ENCODE peak calls at places on chromosomes 7 and 10, in ten cellular contexts. One of them, this sample, is unnamed.

GRCh38 chr10:49115015-49115795 is at the start of gene VSTM4:
- DNase-seq in HepG2: no peak
- DNase-seq in stomach: no peak
- DNase-seq in sigmoid colon: peak; percentile 80
- DNase-seq in transverse colon: no peak
- DNase-seq in K562: peak; percentile 54
- DNase-seq in H1: peak; percentile 68
- DNase-seq in GM12878: no peak
- DNase-seq in esophagus muscularis mucosa: no peak
- DNase-seq in endothelial cell of umbilical vein: peak; percentile 20
- DNase-seq in this sample: no peak

GRCh38 chr10:8424555-8425201 is 370.2 kb downstream of the GATA3 start:
- DNase-seq in sigmoid colon: no peak
- DNase-seq in H1: no peak
- DNase-seq in K562: no peak
- DNase-seq in esophagus muscularis mucosa: no peak
- DNase-seq in stomach: no peak
- DNase-seq in HepG2: no peak
- DNase-seq in endothelial cell of umbilical vein: no peak
- DNase-seq in GM12878: no peak
- DNase-seq in transverse colon: no peak
- DNase-seq in this sample: no peak

GRCh38 chr10:129911451-129912160 is 52.5 kb downstream of the EBF3 start:
- DNase-seq in endothelial cell of umbilical vein: no peak
- DNase-seq in H1: no peak
- DNase-seq in K562: no peak
- DNase-seq in stomach: no peak
- DNase-seq in esophagus muscularis mucosa: no peak
- DNase-seq in sigmoid colon: no peak
- DNase-seq in HepG2: no peak
- DNase-seq in GM12878: no peak
- DNase-seq in transverse colon: no peak
- DNase-seq in this sample: peak; percentile 70

GRCh38 chr7:5525271-5526189 is 101.9 kb upstream of the TNRC18 start:
- DNase-seq in esophagus muscularis mucosa: no peak
- DNase-seq in GM12878: peak; percentile 63
- DNase-seq in K562: peak; percentile 52
- DNase-seq in transverse colon: peak; percentile 66
- DNase-seq in HepG2: peak; percentile 39
- DNase-seq in H1: no peak
- DNase-seq in stomach: peak; percentile 40
- DNase-seq in endothelial cell of umbilical vein: peak; percentile 29
- DNase-seq in sigmoid colon: peak; percentile 82
- DNase-seq in this sample: no peak

GRCh38 chr10:100370561-100370975 is 23.5 kb downstream of the SCD start:
- DNase-seq in endothelial cell of umbilical vein: no peak
- DNase-seq in GM12878: no peak
- DNase-seq in K562: peak; percentile 53
- DNase-seq in sigmoid colon: no peak
- DNase-seq in esophagus muscularis mucosa: no peak
- DNase-seq in transverse colon: peak; percentile 52
- DNase-seq in H1: no peak
- DNase-seq in HepG2: peak; percentile 66
- DNase-seq in stomach: no peak
- DNase-seq in this sample: no peak

GRCh38 chr7:139753693-139754111 is 24.1 kb downstream of the HIPK2 start:
- DNase-seq in HepG2: no peak
- DNase-seq in transverse colon: peak; percentile 66
- DNase-seq in K562: no peak
- DNase-seq in esophagus muscularis mucosa: no peak
- DNase-seq in GM12878: no peak
- DNase-seq in stomach: no peak
- DNase-seq in endothelial cell of umbilical vein: no peak
- DNase-seq in H1: no peak
- DNase-seq in sigmoid colon: no peak
- DNase-seq in this sample: no peak

GRCh38 chr7:137890449-137890916 is 43.7 kb upstream of the DGKI start:
- DNase-seq in HepG2: no peak
- DNase-seq in H1: no peak
- DNase-seq in transverse colon: no peak
- DNase-seq in sigmoid colon: no peak
- DNase-seq in K562: peak; percentile 69
- DNase-seq in stomach: no peak
- DNase-seq in esophagus muscularis mucosa: no peak
- DNase-seq in GM12878: no peak
- DNase-seq in endothelial cell of umbilical vein: no peak
- DNase-seq in this sample: no peak

GRCh38 chr10:80165173-80165572 is 32.6 kb downstream of the PLAC9 start:
- DNase-seq in H1: no peak
- DNase-seq in stomach: no peak
- DNase-seq in endothelial cell of umbilical vein: no peak
- DNase-seq in transverse colon: no peak
- DNase-seq in esophagus muscularis mucosa: no peak
- DNase-seq in K562: peak; percentile 37
- DNase-seq in sigmoid colon: peak; percentile 59
- DNase-seq in HepG2: no peak
- DNase-seq in GM12878: no peak
- DNase-seq in this sample: peak; percentile 59

GRCh38 chr7:4123823-4124222 is 558.3 kb upstream of the FOXK1 start:
- DNase-seq in H1: no peak
- DNase-seq in sigmoid colon: peak; percentile 15
- DNase-seq in stomach: no peak
- DNase-seq in endothelial cell of umbilical vein: no peak
- DNase-seq in transverse colon: no peak
- DNase-seq in K562: no peak
- DNase-seq in esophagus muscularis mucosa: no peak
- DNase-seq in HepG2: no peak
- DNase-seq in GM12878: no peak
- DNase-seq in this sample: peak; percentile 62

GRCh38 chr10:69479737-69480412 is 28.6 kb downstream of the TSPAN15 start:
- DNase-seq in esophagus muscularis mucosa: no peak
- DNase-seq in sigmoid colon: peak; percentile 90
- DNase-seq in stomach: no peak
- DNase-seq in transverse colon: no peak
- DNase-seq in endothelial cell of umbilical vein: peak; percentile 16
- DNase-seq in GM12878: no peak
- DNase-seq in H1: no peak
- DNase-seq in K562: no peak
- DNase-seq in HepG2: no peak
- DNase-seq in this sample: no peak

GRCh38 chr10:59175538-59176240 is 754 bp upstream of the PHYHIPL start:
- DNase-seq in HepG2: peak; percentile 40
- DNase-seq in stomach: no peak
- DNase-seq in transverse colon: no peak
- DNase-seq in sigmoid colon: no peak
- DNase-seq in H1: peak; percentile 62
- DNase-seq in K562: no peak
- DNase-seq in GM12878: no peak
- DNase-seq in endothelial cell of umbilical vein: no peak
- DNase-seq in esophagus muscularis mucosa: no peak
- DNase-seq in this sample: no peak

GRCh38 chr10:3225589-3225988 is 53.0 kb upstream of the PITRM1 start:
- DNase-seq in K562: no peak
- DNase-seq in endothelial cell of umbilical vein: no peak
- DNase-seq in sigmoid colon: no peak
- DNase-seq in H1: no peak
- DNase-seq in stomach: no peak
- DNase-seq in HepG2: no peak
- DNase-seq in transverse colon: no peak
- DNase-seq in GM12878: no peak
- DNase-seq in esophagus muscularis mucosa: no peak
- DNase-seq in this sample: no peak

GRCh38 chr7:151057737-151057988 is at the start of gene CDK5:
- DNase-seq in H1: no peak
- DNase-seq in endothelial cell of umbilical vein: no peak
- DNase-seq in GM12878: no peak
- DNase-seq in sigmoid colon: no peak
- DNase-seq in K562: no peak
- DNase-seq in esophagus muscularis mucosa: no peak
- DNase-seq in stomach: no peak
- DNase-seq in HepG2: no peak
- DNase-seq in transverse colon: no peak
- DNase-seq in this sample: no peak
- TF ChIP-seq POLR2AphosphoS5 in H1: no peak
- TF ChIP-seq POLR2AphosphoS5 in endothelial cell of umbilical vein: no peak
- TF ChIP-seq POLR2AphosphoS5 in GM12878: no peak
- TF ChIP-seq POLR2AphosphoS5 in sigmoid colon: no peak
- TF ChIP-seq POLR2AphosphoS5 in K562: no peak
- TF ChIP-seq POLR2AphosphoS5 in esophagus muscularis mucosa: no peak
- TF ChIP-seq POLR2AphosphoS5 in stomach: no peak
- TF ChIP-seq POLR2AphosphoS5 in HepG2: no peak
- TF ChIP-seq POLR2AphosphoS5 in transverse colon: no peak
- TF ChIP-seq POLR2AphosphoS5 in this sample: no peak

GRCh38 chr10:90930971-90931841 is 10.3 kb upstream of the ANKRD1 start:
- DNase-seq in transverse colon: no peak
- DNase-seq in GM12878: no peak
- DNase-seq in HepG2: peak; percentile 96
- DNase-seq in K562: no peak
- DNase-seq in stomach: no peak
- DNase-seq in endothelial cell of umbilical vein: peak; percentile 92
- DNase-seq in H1: no peak
- DNase-seq in sigmoid colon: no peak
- DNase-seq in esophagus muscularis mucosa: no peak
- DNase-seq in this sample: no peak
- H3K4me3 ChIP-seq in transverse colon: no peak overlapping the region
- H3K4me3 ChIP-seq in GM12878: no peak overlapping the region
- H3K4me3 ChIP-seq in HepG2: peak overlapping the region; percentile 23
- H3K4me3 ChIP-seq in K562: no peak overlapping the region
- H3K4me3 ChIP-seq in stomach: no peak overlapping the region
- H3K4me3 ChIP-seq in endothelial cell of umbilical vein: no peak overlapping the region
- H3K4me3 ChIP-seq in H1: no peak overlapping the region
- H3K4me3 ChIP-seq in sigmoid colon: no peak overlapping the region
- H3K4me3 ChIP-seq in esophagus muscularis mucosa: no peak overlapping the region
- H3K4me3 ChIP-seq in this sample: no peak overlapping the region

DNA sequence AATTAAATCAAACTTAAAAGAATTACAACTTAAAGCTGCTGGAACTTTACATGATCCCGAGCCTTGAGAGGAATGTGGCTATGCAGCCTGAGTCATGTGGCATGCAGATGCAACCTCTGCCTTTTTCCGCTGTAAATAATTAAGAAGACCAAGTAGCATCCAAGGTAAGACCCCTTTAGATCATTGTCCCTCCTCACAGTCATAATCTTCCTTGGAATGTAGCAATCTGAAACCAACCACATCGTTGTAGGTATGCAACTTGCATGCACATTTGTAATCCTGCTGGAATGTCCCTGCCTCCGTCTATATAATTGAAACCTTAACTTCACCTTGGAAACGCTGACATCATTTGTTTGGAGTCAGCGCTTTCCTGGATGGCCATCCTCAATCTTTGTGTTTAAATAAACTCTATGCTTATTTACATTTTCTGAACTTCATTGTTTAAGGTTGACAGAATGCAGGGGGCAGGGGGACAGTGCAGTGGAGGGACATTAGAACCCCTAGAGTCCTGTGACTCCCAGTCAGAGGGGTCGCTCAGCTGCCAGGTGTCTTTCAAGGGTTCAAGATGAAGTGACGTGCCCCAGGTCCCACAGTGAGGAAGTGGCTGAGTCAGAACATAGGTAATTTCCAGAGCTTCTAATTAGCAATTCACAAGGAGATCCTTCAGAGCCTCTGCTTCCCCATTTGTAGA is 110.7 kb downstream of the RALA start:
- DNase-seq in HepG2: peak; percentile 36
- DNase-seq in sigmoid colon: no peak
- DNase-seq in H1: no peak
- DNase-seq in esophagus muscularis mucosa: no peak
- DNase-seq in endothelial cell of umbilical vein: peak; percentile 57
- DNase-seq in transverse colon: no peak
- DNase-seq in K562: no peak
- DNase-seq in GM12878: no peak
- DNase-seq in stomach: no peak
- DNase-seq in this sample: no peak
- TF ChIP-seq POLR2A in HepG2: no peak
- TF ChIP-seq POLR2A in sigmoid colon: no peak
- TF ChIP-seq POLR2A in H1: no peak
- TF ChIP-seq POLR2A in esophagus muscularis mucosa: no peak
- TF ChIP-seq POLR2A in endothelial cell of umbilical vein: no peak
- TF ChIP-seq POLR2A in transverse colon: no peak
- TF ChIP-seq POLR2A in K562: no peak
- TF ChIP-seq POLR2A in GM12878: no peak
- TF ChIP-seq POLR2A in stomach: no peak
- TF ChIP-seq POLR2A in this sample: no peak

GRCh38 chr10:94549221-94549620 is 3.6 kb downstream of the HELLS start:
- DNase-seq in H1: no peak
- DNase-seq in stomach: no peak
- DNase-seq in transverse colon: no peak
- DNase-seq in endothelial cell of umbilical vein: peak; percentile 42
- DNase-seq in GM12878: no peak
- DNase-seq in sigmoid colon: no peak
- DNase-seq in esophagus muscularis mucosa: no peak
- DNase-seq in HepG2: no peak
- DNase-seq in K562: no peak
- DNase-seq in this sample: no peak

GRCh38 chr10:94546616-94547175 is 1.1 kb downstream of the HELLS start:
- DNase-seq in HepG2: no peak
- DNase-seq in transverse colon: no peak
- DNase-seq in sigmoid colon: no peak
- DNase-seq in GM12878: peak; percentile 7
- DNase-seq in esophagus muscularis mucosa: no peak
- DNase-seq in endothelial cell of umbilical vein: peak; percentile 51
- DNase-seq in K562: peak; percentile 13
- DNase-seq in stomach: no peak
- DNase-seq in H1: no peak
- DNase-seq in this sample: no peak

GRCh38 chr10:94546058-94546595 is 539 bp downstream of the HELLS start:
- DNase-seq in sigmoid colon: no peak
- DNase-seq in HepG2: peak; percentile 13
- DNase-seq in GM12878: no peak
- DNase-seq in stomach: no peak
- DNase-seq in K562: peak; percentile 30
- DNase-seq in H1: no peak
- DNase-seq in endothelial cell of umbilical vein: peak; percentile 65
- DNase-seq in transverse colon: no peak
- DNase-seq in esophagus muscularis mucosa: no peak
- DNase-seq in this sample: no peak

DNA sequence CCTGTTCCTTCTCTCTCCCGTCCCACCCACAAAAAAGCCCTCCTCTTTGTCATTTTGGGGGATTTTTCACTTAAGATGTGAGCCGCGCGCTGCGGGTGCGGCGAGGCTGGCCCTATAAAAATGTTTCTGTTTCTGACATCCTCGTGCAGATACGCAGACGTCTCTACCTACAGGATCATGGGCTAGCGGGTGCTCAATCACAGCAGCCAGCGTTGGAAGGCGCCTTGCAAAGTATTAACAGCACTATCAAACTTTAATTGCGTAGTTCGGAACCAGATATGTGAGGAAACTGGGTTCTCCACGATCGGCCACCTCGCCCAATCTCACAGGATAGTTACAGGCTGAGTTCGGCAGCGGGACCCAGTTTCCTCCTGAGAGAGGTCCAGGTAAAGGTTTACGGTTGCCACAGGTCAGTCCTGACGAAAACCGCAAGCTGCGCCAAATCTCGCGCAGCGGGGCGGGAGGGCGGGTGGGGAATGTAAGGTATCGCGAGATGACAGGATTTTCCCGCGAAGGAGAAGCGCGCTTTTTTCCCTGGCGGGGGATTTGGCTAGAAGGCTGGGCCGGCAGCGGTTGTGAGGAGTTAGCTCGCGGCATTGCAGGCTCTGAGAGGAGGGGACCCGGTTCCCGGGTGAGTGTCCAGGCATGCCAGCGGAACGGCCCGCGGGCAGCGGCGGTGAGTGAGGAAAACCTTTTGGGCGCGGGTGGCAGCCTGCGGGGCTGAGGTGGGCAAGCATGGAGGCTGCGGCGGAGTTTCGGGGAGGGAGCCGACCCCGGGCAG is at the start of gene HELLS:
- DNase-seq in H1: peak; percentile 89
- DNase-seq in esophagus muscularis mucosa: peak; percentile 93
- DNase-seq in GM12878: peak; percentile 66
- DNase-seq in HepG2: peak; percentile 81
- DNase-seq in K562: peak; percentile 88
- DNase-seq in endothelial cell of umbilical vein: peak; percentile 90
- DNase-seq in transverse colon: peak; percentile 84
- DNase-seq in stomach: peak; percentile 84
- DNase-seq in sigmoid colon: peak; percentile 87
- DNase-seq in this sample: peak; percentile 87
- TF ChIP-seq POLR2AphosphoS5 in H1: peak; percentile 89
- TF ChIP-seq POLR2AphosphoS5 in esophagus muscularis mucosa: peak; percentile 25
- TF ChIP-seq POLR2AphosphoS5 in GM12878: peak; percentile 69
- TF ChIP-seq POLR2AphosphoS5 in HepG2: peak; percentile 84
- TF ChIP-seq POLR2AphosphoS5 in K562: peak; percentile 82
- TF ChIP-seq POLR2AphosphoS5 in endothelial cell of umbilical vein: no peak
- TF ChIP-seq POLR2AphosphoS5 in transverse colon: no peak
- TF ChIP-seq POLR2AphosphoS5 in stomach: no peak
- TF ChIP-seq POLR2AphosphoS5 in sigmoid colon: peak; percentile 50
- TF ChIP-seq POLR2AphosphoS5 in this sample: peak; percentile 67